ENCODE peak calls at places on chromosomes 16 and 17, in four cellular contexts. N, M, T and G are unnamed samples.
A peak's percentile ranks its signal among the peaks of the same experiment; 100 is the strongest.

GRCh38 chr17:63276376-63276775 is 169.7 kb downstream of the CYB561 start:
- DNase-seq in N (no peak), M (no peak), T (no peak), G (no peak)

GRCh38 chr16:86584726-86585721 is 6.7 kb downstream of the FOXL1 start:
- DNase-seq in N (no peak), M (peak; percentile 76), T (no peak), G (no peak)

GRCh38 chr16:56102159-56102798 is 89.0 kb upstream of the GNAO1 start:
- DNase-seq in N (peak; percentile 38), M (no peak), T (peak; percentile 78), G (no peak)

GRCh38 chr16:77780378-77780837 is 8.0 kb upstream of the VAT1L start:
- DNase-seq in N (no peak), M (peak; percentile 97), T (no peak), G (peak; percentile 98)

GRCh38 chr17:8292639-8293395 is 2.4 kb downstream of the SLC25A35 start:
- DNase-seq in N (no peak), M (no peak), T (no peak), G (no peak)

GRCh38 chr16:86075839-86076440 is 177.0 kb downstream of the IRF8 start:
- DNase-seq in N (no peak), M (no peak), T (no peak), G (no peak)

GRCh38 chr16:52469775-52470174 is 77.2 kb downstream of the TOX3 start:
- DNase-seq in N (no peak), M (peak; percentile 5), T (peak; percentile 17), G (no peak)

GRCh38 chr16:9102379-9102778 is 10.9 kb downstream of the HAPSTR1 start:
- DNase-seq in N (no peak), M (peak; percentile 95), T (no peak), G (peak; percentile 97)

GRCh38 chr16:3532741-3533140 is 31.9 kb downstream of the CLUAP1 start:
- DNase-seq in N (no peak), M (no peak), T (no peak), G (no peak)